ENCODE peak calls at places on chromosomes 16 and 17, in seven cellular contexts. K is OCI-M1; Q is activated CD4-positive, alpha-beta T cell treated with anti-CD3 and anti-CD28 coated beads for 24 hours; D is HEK293T; P is HAP-1; S is GM12865; V is RCC 7860. W is an unnamed sample.

GRCh38 chr17:57578608-57578990 is 166.5 kb downstream of the CCDC182 start:
- DNase-seq in K (no peak), Q (no peak), D (no peak), P (peak), S (peak), V (no peak), W (no peak)

GRCh38 chr17:81080056-81080455 is 45.1 kb downstream of the BAIAP2 start:
- DNase-seq in K (no peak), Q (no peak), D (no peak), P (no peak), S (no peak), V (no peak), W (no peak)

GRCh38 chr17:69928586-69928985 is 146.4 kb upstream of the KCNJ16 start:
- DNase-seq in K (no peak), Q (no peak), D (no peak), P (no peak), S (no peak), V (no peak), W (no peak)

GRCh38 chr16:27470567-27471431 is 68.8 kb downstream of the IL21R start:
- DNase-seq in K (no peak), Q (no peak), D (no peak), P (no peak), S (no peak), V (peak), W (no peak)

GRCh38 chr16:807345-808251 is 7.1 kb upstream of the GNG13 start:
- DNase-seq in K (peak), Q (peak), D (peak), P (peak), S (peak), V (peak), W (peak)

GRCh38 chr17:82492647-82493516 is 26.6 kb upstream of the FOXK2 start:
- DNase-seq in K (no peak), Q (no peak), D (no peak), P (no peak), S (no peak), V (peak), W (no peak)

GRCh38 chr17:38875477-38876080 is 5.7 kb downstream of the LASP1 start:
- DNase-seq in K (no peak), Q (no peak), D (no peak), P (no peak), S (no peak), V (no peak), W (no peak)

GRCh38 chr16:68298907-68299515 is 11.7 kb downstream of the SLC7A6OS start:
- DNase-seq in K (no peak), Q (no peak), D (no peak), P (no peak), S (no peak), V (peak), W (no peak)

GRCh38 chr16:10776280-10776679 is 32.6 kb downstream of the NUBP1 start:
- DNase-seq in K (peak), Q (no peak), D (no peak), P (no peak), S (peak), V (no peak), W (no peak)

W was measured in stimulated activated effector memory CD8-positive, alpha-beta T cell treated with anti-CD3 and anti-CD28 coated beads, Interleukin-12 subunit alpha, Interleukin-12 subunit beta, amount 100 ng/mL, for 72 hours.